ENCODE peak calls at places on chromosome 19, in eight cellular contexts. S, J, N, M, V, C, H and Q are unnamed samples.

GRCh38 chr19:29753190-29753933 is 38.3 kb upstream of the C19orf12 start:
- DNase-seq in S (no peak), J (no peak), N (no peak), M (no peak), V (no peak), C (no peak), H (no peak), Q (no peak)

GRCh38 chr19:20964798-20965197 is 41.7 kb downstream of the ZNF85 start:
- DNase-seq in S (no peak), J (no peak), N (no peak), M (no peak), V (peak), C (no peak), H (no peak), Q (no peak)

GRCh38 chr19:14450168-14450874 is 17.2 kb downstream of the PKN1 start:
- DNase-seq in S (peak), J (no peak), N (no peak), M (no peak), V (no peak), C (no peak), H (peak), Q (peak)

GRCh38 chr19:29084266-29084665 is 128.7 kb downstream of the UQCRFS1 start:
- DNase-seq in S (peak), J (no peak), N (no peak), M (no peak), V (no peak), C (no peak), H (peak), Q (no peak)

GRCh38 chr19:41175825-41176734 is 16.9 kb upstream of the CYP2S1 start:
- DNase-seq in S (peak), J (peak), N (peak), M (peak), V (peak), C (peak), H (peak), Q (peak)

GRCh38 chr19:55641376-55642152 is 762 bp downstream of the ZNF580 start:
- DNase-seq in S (peak), J (no peak), N (no peak), M (no peak), V (no peak), C (no peak), H (peak), Q (no peak)

GRCh38 chr19:56829586-56829985 is 10.9 kb downstream of the PEG3 start:
- DNase-seq in S (no peak), J (no peak), N (no peak), M (no peak), V (no peak), C (no peak), H (no peak), Q (no peak)

GRCh38 chr19:13012690-13013608 is 17.7 kb downstream of the NFIX start:
- DNase-seq in S (no peak), J (peak), N (no peak), M (no peak), V (peak), C (peak), H (peak), Q (peak)

GRCh38 chr19:32343550-32344262 is 1.7 kb upstream of the ZNF507 start:
- DNase-seq in S (no peak), J (no peak), N (no peak), M (no peak), V (no peak), C (no peak), H (no peak), Q (no peak)

GRCh38 chr19:19749332-19750130 is 16.6 kb upstream of the ZNF14 start:
- DNase-seq in S (no peak), J (no peak), N (no peak), M (peak), V (no peak), C (no peak), H (no peak), Q (no peak)

GRCh38 chr19:40592170-40592569 is 9.0 kb upstream of the LTBP4 start:
- DNase-seq in S (peak), J (no peak), N (no peak), M (no peak), V (no peak), C (no peak), H (no peak), Q (no peak)

GRCh38 chr19:35442091-35442490 is 6.0 kb upstream of the FFAR2 start:
- DNase-seq in S (no peak), J (no peak), N (no peak), M (no peak), V (no peak), C (peak), H (peak), Q (no peak)

GRCh38 chr19:55654323-55654832 is 457 bp upstream of the U2AF2 start:
- DNase-seq in S (peak), J (peak), N (peak), M (peak), V (peak), C (peak), H (peak), Q (peak)

GRCh38 chr19:34365463-34366401 is 736 bp downstream of the GPI start:
- DNase-seq in S (no peak), J (no peak), N (no peak), M (peak), V (peak), C (peak), H (peak), Q (peak)

GRCh38 chr19:40613669-40614594 is 12.8 kb downstream of the LTBP4 start:
- DNase-seq in S (peak), J (peak), N (peak), M (peak), V (peak), C (peak), H (peak), Q (peak)

GRCh38 chr19:12111176-12111575 is 29.0 kb downstream of the ZNF20 start:
- DNase-seq in S (no peak), J (no peak), N (no peak), M (no peak), V (no peak), C (no peak), H (no peak), Q (no peak)

GRCh38 chr19:7900931-7901330 is 2.7 kb upstream of the MAP2K7 start:
- DNase-seq in S (no peak), J (peak), N (no peak), M (no peak), V (no peak), C (no peak), H (no peak), Q (no peak)

GRCh38 chr19:34430738-34431625 is 2.8 kb downstream of the UBA2 start:
- DNase-seq in S (peak), J (no peak), N (no peak), M (no peak), V (no peak), C (no peak), H (no peak), Q (no peak)

GRCh38 chr19:33554821-33555220 is 33.2 kb upstream of the PEPD start:
- DNase-seq in S (no peak), J (no peak), N (no peak), M (no peak), V (no peak), C (no peak), H (no peak), Q (no peak)

GRCh38 chr19:8209111-8209964 is at the start of gene CERS4:
- DNase-seq in S (peak), J (peak), N (peak), M (peak), V (peak), C (peak), H (peak), Q (peak)

GRCh38 chr19:13269348-13269747 is 119.1 kb downstream of the IER2 start:
- DNase-seq in S (no peak), J (no peak), N (no peak), M (no peak), V (no peak), C (no peak), H (no peak), Q (no peak)

GRCh38 chr19:10295305-10295846 is 5.6 kb downstream of the ICAM5 start:
- DNase-seq in S (no peak), J (no peak), N (no peak), M (peak), V (peak), C (peak), H (no peak), Q (no peak)
- TF ChIP-seq CTCF in S (no peak), J (no peak), N (no peak), M (no peak), V (no peak), C (no peak), H (no peak), Q (no peak)

GRCh38 chr19:5697022-5697889 is 7.2 kb downstream of the RPL36 start:
- DNase-seq in S (no peak), J (no peak), N (no peak), M (no peak), V (no peak), C (no peak), H (peak), Q (no peak)
- TF ChIP-seq POLR2A in S (no peak), J (no peak), N (no peak), M (no peak), V (no peak), C (no peak), H (no peak), Q (no peak)

GRCh38 chr19:50602935-50603334 is 34.7 kb upstream of the LRRC4B start:
- DNase-seq in S (no peak), J (no peak), N (no peak), M (no peak), V (no peak), C (no peak), H (no peak), Q (no peak)

GRCh38 chr19:50607388-50607787 is 32.3 kb downstream of the SYT3 start:
- DNase-seq in S (no peak), J (no peak), N (no peak), M (no peak), V (no peak), C (no peak), H (no peak), Q (no peak)

GRCh38 chr19:50602496-50602895 is 34.3 kb upstream of the LRRC4B start:
- DNase-seq in S (no peak), J (no peak), N (no peak), M (no peak), V (no peak), C (no peak), H (no peak), Q (no peak)

DNA sequence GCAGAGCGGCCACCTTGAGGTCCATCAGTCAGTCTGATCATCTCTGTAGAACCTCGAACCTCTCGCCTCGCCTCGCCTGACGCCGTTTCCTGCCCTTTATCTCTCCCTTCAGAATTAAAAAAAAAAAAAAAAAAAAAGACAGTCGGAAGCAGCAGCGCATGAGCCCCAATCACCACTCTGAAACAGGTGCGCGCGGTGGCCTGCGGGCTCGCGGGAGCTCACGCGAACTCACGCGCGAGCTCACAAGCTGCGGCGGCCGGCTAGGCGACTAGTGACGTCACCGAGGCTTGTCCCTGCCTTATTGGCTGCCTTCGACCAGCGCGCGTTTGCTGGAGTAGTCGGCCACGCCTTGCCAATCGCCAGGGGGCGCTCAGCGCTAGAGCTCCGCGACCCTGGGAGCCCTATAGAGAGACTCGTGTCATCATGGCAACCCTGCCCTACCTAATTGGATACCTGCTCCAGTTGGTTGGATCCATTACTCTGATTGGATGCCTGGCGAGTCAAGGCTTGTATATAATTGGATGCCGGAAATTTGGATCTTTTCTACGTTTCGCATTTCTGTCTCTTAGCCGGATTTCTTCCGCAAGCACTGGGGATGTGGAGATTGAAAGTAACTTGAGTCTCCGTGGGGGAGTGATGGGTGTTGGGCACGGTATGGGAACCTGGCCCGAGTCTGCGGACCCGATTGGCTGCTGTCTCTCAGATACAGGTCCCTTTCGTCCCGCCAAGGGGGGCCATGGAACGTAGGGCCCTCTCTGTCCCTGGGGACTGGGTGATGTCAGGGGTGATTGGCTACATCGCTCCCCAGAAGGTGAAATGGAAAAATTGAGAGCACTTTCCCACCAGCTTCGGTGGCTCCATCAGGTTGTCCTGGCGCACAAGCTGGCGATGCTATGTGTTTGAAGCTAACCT is 31.6 kb downstream of the SYT3 start:
- DNase-seq in S (peak), J (no peak), N (peak), M (peak), V (peak), C (peak), H (peak), Q (peak)
- TF ChIP-seq CTCF in S (peak), J (no peak), N (no peak), M (no peak), V (peak), C (no peak), H (peak), Q (peak)

DNA sequence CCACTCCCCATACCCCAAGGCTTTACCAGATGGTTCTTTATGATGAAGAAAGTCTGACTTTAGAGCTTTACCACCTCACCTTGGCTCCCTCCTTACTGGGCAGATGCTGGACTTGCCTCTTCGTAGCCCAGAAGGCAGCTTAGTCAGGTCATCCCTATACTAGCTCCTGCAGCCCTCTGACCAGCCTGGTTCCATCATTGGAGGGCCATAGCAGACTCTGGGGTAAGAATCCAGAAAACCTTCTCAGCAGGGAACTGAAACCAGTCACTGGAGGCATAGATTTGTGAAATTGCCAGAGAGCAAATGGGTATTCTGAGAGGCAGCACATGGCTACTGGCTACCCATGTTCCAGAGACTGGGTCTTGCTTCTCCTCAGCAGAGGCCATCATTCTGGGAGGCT is 21.8 kb upstream of the ZNF492 start:
- DNase-seq in S (no peak), J (no peak), N (no peak), M (no peak), V (no peak), C (no peak), H (no peak), Q (no peak)
- TF ChIP-seq POLR2A in S (no peak), J (no peak), N (no peak), M (no peak), V (no peak), C (no peak), H (no peak), Q (no peak)